ENCODE peak calls at places on chromosomes 3 and 15, in four cellular contexts. S is AG10803; V is HFFc6; X is activated naive CD4-positive, alpha-beta T cell. O is an unnamed sample.

GRCh38 chr3:50630394-50630793 is 13.4 kb downstream of the MAPKAPK3 start:
- DNase-seq in V (no peak), X (no peak), S (no peak), O (no peak)

GRCh38 chr3:168407381-168407780 is 311.7 kb upstream of the GOLIM4 start:
- DNase-seq in V (no peak), S (no peak), X (no peak), O (no peak)

GRCh38 chr3:173894-174293 is 22.7 kb upstream of the CHL1 start:
- DNase-seq in S (no peak), X (no peak), V (no peak), O (peak)

GRCh38 chr3:119018690-119019463 is 15.8 kb downstream of the IGSF11 start:
- DNase-seq in S (no peak), V (no peak), X (no peak), O (peak)

GRCh38 chr3:189557824-189558223 is 73.4 kb upstream of the TP63 start:
- DNase-seq in X (no peak), S (no peak), V (no peak), O (no peak)

GRCh38 chr15:29704950-29705597 is 117.2 kb downstream of the TJP1 start:
- DNase-seq in X (no peak), V (no peak), S (no peak), O (no peak)

GRCh38 chr3:151919030-151919328 is 45.5 kb downstream of the SUCNR1 start:
- DNase-seq in V (no peak), X (no peak), S (no peak), O (no peak)

GRCh38 chr15:29143293-29143692 is 126.3 kb downstream of the NSMCE3 start:
- DNase-seq in X (no peak), V (no peak), S (no peak), O (no peak)

GRCh38 chr15:73265536-73266153 is 103.1 kb downstream of the HCN4 start:
- DNase-seq in X (no peak), S (peak), V (peak), O (peak)

GRCh38 chr3:168885028-168885427 is 778.5 kb downstream of the MECOM start:
- DNase-seq in V (peak), S (peak), X (no peak), O (peak)

GRCh38 chr15:64024172-64025050 is 21.9 kb downstream of the DAPK2 start:
- DNase-seq in S (peak), X (no peak), V (no peak), O (no peak)

GRCh38 chr3:176120507-176120906 is 1076.8 kb downstream of the TBL1XR1 start:
- DNase-seq in X (no peak), V (no peak), S (no peak), O (no peak)

GRCh38 chr3:127665586-127665985 is 7.2 kb upstream of the ABTB1 start:
- DNase-seq in V (peak), S (peak), X (no peak), O (no peak)

GRCh38 chr3:188076176-188076575 is 77.8 kb upstream of the LPP start:
- DNase-seq in S (no peak), V (no peak), X (no peak), O (no peak)

GRCh38 chr15:40245666-40246065 is 6.8 kb downstream of the PAK6 start:
- DNase-seq in S (no peak), X (no peak), V (no peak), O (no peak)

GRCh38 chr15:41284425-41285177 is 47.8 kb downstream of the OIP5 start:
- DNase-seq in V (no peak), X (no peak), S (peak), O (peak)

GRCh38 chr3:123522666-123523412 is 62.0 kb downstream of the HACD2 start:
- DNase-seq in X (no peak), V (no peak), S (no peak), O (no peak)

GRCh38 chr3:15102256-15102655 is 3.3 kb upstream of the RBSN start:
- DNase-seq in V (no peak), S (no peak), X (no peak), O (no peak)

GRCh38 chr3:192915306-192915705 is 2.4 kb downstream of the MB21D2 start:
- DNase-seq in S (peak), X (no peak), V (peak), O (peak)

GRCh38 chr3:78035020-78035660 is 995.2 kb downstream of the ROBO2 start:
- DNase-seq in X (no peak), V (no peak), S (no peak), O (no peak)

GRCh38 chr3:98433764-98434163 is 29.2 kb upstream of the OR5K1 start:
- DNase-seq in X (no peak), V (no peak), S (no peak), O (no peak)

GRCh38 chr15:50876260-50876988 is 32.1 kb upstream of the AP4E1 start:
- DNase-seq in S (no peak), V (no peak), X (no peak), O (no peak)

GRCh38 chr15:60614862-60615771 is 136.2 kb upstream of the ICE2 start:
- DNase-seq in X (no peak), S (no peak), V (no peak), O (no peak)

GRCh38 chr3:134651347-134652041 is 672 bp upstream of the KY start:
- DNase-seq in S (peak), V (peak), X (no peak), O (peak)

GRCh38 chr3:112471926-112472325 is 27.3 kb downstream of the BTLA start:
- DNase-seq in V (no peak), X (no peak), S (peak), O (no peak)